ENCODE peak calls at places on chromosomes 1 and 21, in seven cellular contexts. M, B, I, D, A, F and N are unnamed samples.
A peak's percentile ranks its signal among the peaks of the same experiment; 100 is the strongest.

GRCh38 chr1:113681596-113682337 is 77.5 kb downstream of the PHTF1 start:
- DNase-seq in M (no peak), B (no peak), I (no peak), D (no peak), A (no peak), F (no peak), N (no peak)

GRCh38 chr1:245770191-245770590 is 615.4 kb downstream of the KIF26B start:
- DNase-seq in M (no peak), B (no peak), I (no peak), D (no peak), A (no peak), F (no peak), N (no peak)

GRCh38 chr21:42518216-42518615 is 4.6 kb downstream of the SLC37A1 start:
- DNase-seq in M (no peak), B (peak; percentile 52), I (no peak), D (no peak), A (peak; percentile 9), F (no peak), N (peak; percentile 66)

GRCh38 chr21:46091118-46091517 is 6.8 kb upstream of the COL6A2 start:
- DNase-seq in M (peak; percentile 34), B (no peak), I (no peak), D (no peak), A (no peak), F (no peak), N (no peak)

GRCh38 chr1:30668546-30669327 is 54.6 kb downstream of the MATN1 start:
- DNase-seq in M (peak; percentile 13), B (no peak), I (peak; percentile 25), D (no peak), A (peak; percentile 46), F (no peak), N (no peak)

GRCh38 chr1:33335020-33335419 is 14.1 kb upstream of the A3GALT2 start:
- DNase-seq in M (no peak), B (no peak), I (no peak), D (no peak), A (no peak), F (no peak), N (no peak)

GRCh38 chr1:247627951-247628350 is 22.6 kb downstream of the OR2G3 start:
- DNase-seq in M (no peak), B (no peak), I (no peak), D (no peak), A (no peak), F (no peak), N (no peak)

GRCh38 chr1:66678151-66678550 is 74.1 kb upstream of the DYNLT5 start:
- DNase-seq in M (no peak), B (no peak), I (no peak), D (no peak), A (peak; percentile 43), F (no peak), N (no peak)

GRCh38 chr1:113007706-113008364 is 51.8 kb upstream of the SLC16A1 start:
- DNase-seq in M (no peak), B (no peak), I (no peak), D (no peak), A (no peak), F (no peak), N (no peak)

GRCh38 chr1:145994391-145995120 is 1.8 kb downstream of the TXNIP start:
- DNase-seq in M (peak; percentile 68), B (no peak), I (no peak), D (no peak), A (no peak), F (peak; percentile 33), N (no peak)

GRCh38 chr1:170967042-170967910 is 31.9 kb downstream of the MROH9 start:
- DNase-seq in M (no peak), B (peak; percentile 75), I (peak; percentile 19), D (peak; percentile 78), A (peak; percentile 54), F (peak; percentile 19), N (no peak)

GRCh38 chr1:234591131-234591530 is 18.8 kb downstream of the IRF2BP2 start:
- DNase-seq in M (no peak), B (no peak), I (no peak), D (no peak), A (no peak), F (no peak), N (no peak)

GRCh38 chr1:77467741-77468140 is 185.9 kb downstream of the AK5 start:
- DNase-seq in M (no peak), B (no peak), I (no peak), D (no peak), A (peak; percentile 17), F (no peak), N (no peak)

GRCh38 chr1:196305216-196305615 is 303.0 kb downstream of the KCNT2 start:
- DNase-seq in M (no peak), B (no peak), I (no peak), D (no peak), A (no peak), F (no peak), N (no peak)

GRCh38 chr21:38036016-38036415 is 119.8 kb upstream of the KCNJ6 start:
- DNase-seq in M (no peak), B (no peak), I (no peak), D (peak; percentile 22), A (no peak), F (no peak), N (no peak)

GRCh38 chr1:68207129-68207689 is 25.1 kb downstream of the WLS start:
- DNase-seq in M (no peak), B (peak; percentile 75), I (peak; percentile 19), D (no peak), A (peak; percentile 58), F (no peak), N (no peak)

GRCh38 chr1:181061891-181062777 is 26.4 kb upstream of the IER5 start:
- DNase-seq in M (peak; percentile 86), B (no peak), I (no peak), D (no peak), A (peak; percentile 16), F (no peak), N (no peak)

GRCh38 chr1:23524716-23525401 is 6.2 kb downstream of the E2F2 start:
- DNase-seq in M (no peak), B (no peak), I (no peak), D (no peak), A (no peak), F (no peak), N (no peak)

GRCh38 chr1:223726380-223727001 is 14.2 kb downstream of the CAPN2 start:
- DNase-seq in M (peak; percentile 79), B (peak; percentile 93), I (peak; percentile 82), D (peak; percentile 87), A (peak; percentile 86), F (peak; percentile 86), N (no peak)

GRCh38 chr1:56710646-56711045 is 65.5 kb downstream of the PRKAA2 start:
- DNase-seq in M (no peak), B (peak; percentile 55), I (peak; percentile 43), D (no peak), A (peak; percentile 73), F (no peak), N (peak; percentile 63)

GRCh38 chr1:55194851-55195250 is 20.3 kb downstream of the USP24 start:
- DNase-seq in M (no peak), B (no peak), I (no peak), D (no peak), A (no peak), F (no peak), N (no peak)

GRCh38 chr1:163471766-163472165 is 150.0 kb downstream of the NUF2 start:
- DNase-seq in M (no peak), B (no peak), I (no peak), D (no peak), A (no peak), F (no peak), N (peak; percentile 10)

GRCh38 chr1:163467291-163467690 is 145.5 kb downstream of the NUF2 start:
- DNase-seq in M (no peak), B (no peak), I (no peak), D (peak; percentile 56), A (no peak), F (no peak), N (no peak)

GRCh38 chr1:163472267-163472666 is 150.5 kb downstream of the NUF2 start:
- DNase-seq in M (no peak), B (no peak), I (no peak), D (no peak), A (no peak), F (no peak), N (peak; percentile 61)
- H3K4me3 ChIP-seq in M (no peak overlapping the region), B (no peak overlapping the region), I (no peak overlapping the region), D (no peak overlapping the region), A (no peak overlapping the region), F (no peak overlapping the region), N (peak overlapping the region; percentile 16)

DNA sequence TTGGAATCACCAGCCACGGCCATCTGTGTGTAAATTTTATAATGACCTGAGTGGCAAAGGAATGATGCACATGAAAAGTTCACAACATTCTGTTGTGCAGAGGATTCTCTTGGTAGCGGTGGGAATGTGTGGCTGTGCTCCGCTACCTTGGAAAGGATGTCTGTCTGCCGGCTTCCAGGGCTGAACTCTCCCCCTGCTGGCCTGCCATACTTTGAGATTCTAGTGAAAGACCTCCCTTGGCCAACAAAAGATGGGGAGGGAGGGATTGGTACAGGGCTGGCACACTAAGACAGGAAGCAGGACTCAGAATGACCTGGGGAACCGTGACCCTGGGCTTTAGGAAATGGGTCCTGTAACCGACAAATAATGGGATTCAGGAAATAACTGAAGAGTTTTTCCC is 194.5 kb upstream of the PLD5 start:
- DNase-seq in M (no peak), B (no peak), I (no peak), D (peak; percentile 34), A (no peak), F (no peak), N (no peak)
- TF ChIP-seq CTCF in M (no peak), B (no peak), I (no peak), D (peak; percentile 44), A (no peak), F (no peak), N (no peak)

GRCh38 chr1:1068374-1069060 is 5.6 kb downstream of the RNF223 start:
- DNase-seq in M (no peak), B (no peak), I (no peak), D (peak; percentile 52), A (no peak), F (no peak), N (no peak)
- H3K4me3 ChIP-seq in M (peak overlapping the region; percentile 60), B (peak overlapping the region; percentile 55), I (peak overlapping the region; percentile 51), D (peak overlapping the region; percentile 71), A (peak overlapping the region; percentile 69), F (peak overlapping the region; percentile 26), N (peak overlapping the region; percentile 83)

GRCh38 chr1:5685446-5686040 is 306.7 kb downstream of the NPHP4 start:
- DNase-seq in M (no peak), B (no peak), I (no peak), D (no peak), A (no peak), F (no peak), N (no peak)

GRCh38 chr1:5684791-5685190 is 307.4 kb downstream of the NPHP4 start:
- DNase-seq in M (no peak), B (no peak), I (no peak), D (no peak), A (no peak), F (no peak), N (no peak)

GRCh38 chr1:5681654-5682053 is 310.6 kb downstream of the NPHP4 start:
- DNase-seq in M (no peak), B (no peak), I (no peak), D (no peak), A (no peak), F (no peak), N (no peak)

GRCh38 chr1:5682626-5683235 is 309.5 kb downstream of the NPHP4 start:
- DNase-seq in M (no peak), B (no peak), I (no peak), D (no peak), A (no peak), F (no peak), N (no peak)

DNA sequence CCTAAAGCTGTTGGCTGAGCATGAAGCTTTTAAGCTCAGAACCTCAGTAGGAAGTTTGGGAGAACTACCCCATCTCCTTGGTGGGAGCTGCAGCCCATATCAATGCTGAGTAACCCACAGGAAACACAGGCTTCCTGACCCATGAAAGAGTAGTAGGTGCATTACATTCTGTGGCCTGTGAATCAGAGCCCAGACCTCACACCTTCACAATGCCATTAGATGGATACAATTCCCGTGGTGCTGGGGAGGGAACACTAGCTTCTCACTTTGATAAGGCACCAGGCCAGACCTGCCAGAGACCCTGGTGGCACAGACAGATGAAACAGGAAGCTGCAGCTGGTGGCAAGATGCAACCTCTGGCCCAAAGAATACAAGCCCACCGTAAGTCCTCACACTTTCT is 308.8 kb downstream of the NPHP4 start:
- DNase-seq in M (no peak), B (no peak), I (no peak), D (no peak), A (no peak), F (no peak), N (no peak)
- TF ChIP-seq CTCF in M (no peak), B (no peak), I (no peak), D (no peak), A (no peak), F (no peak), N (no peak)